ENCODE peak calls at places on chromosomes 2 and 18, in nine cellular contexts. F, E, N, K, U, Z, W, L and R are unnamed samples.

GRCh38 chr2:75466708-75467311 is 93.9 kb downstream of the EVA1A start:
- DNase-seq in L (peak; percentile 59), N (no peak), W (peak; percentile 43), K (peak; percentile 18), U (peak; percentile 32), E (peak; percentile 34), F (peak; percentile 40), Z (peak; percentile 30), R (no peak)

GRCh38 chr2:17672583-17673317 is 80.9 kb downstream of the SMC6 start:
- DNase-seq in W (peak; percentile 82), K (peak; percentile 45), E (no peak), F (peak; percentile 68), U (no peak), L (peak; percentile 84), N (peak; percentile 81), Z (no peak), R (no peak)

GRCh38 chr2:219406861-219407230 is 11.3 kb upstream of the DES start:
- DNase-seq in E (no peak), W (peak; percentile 94), N (peak; percentile 71), L (peak; percentile 90), K (peak; percentile 93), Z (no peak), F (peak; percentile 71), U (no peak), R (no peak)

GRCh38 chr2:183532514-183532913 is 408.3 kb downstream of the NUP35 start:
- DNase-seq in U (no peak), F (no peak), Z (no peak), N (peak; percentile 77), K (no peak), E (no peak), W (peak; percentile 5), L (no peak), R (no peak)

GRCh38 chr2:232522014-232522854 is 2.0 kb downstream of the PRSS56 start:
- DNase-seq in U (peak; percentile 57), N (no peak), K (no peak), L (peak; percentile 26), Z (no peak), W (peak; percentile 7), F (peak; percentile 14), E (peak; percentile 71), R (peak; percentile 71)

GRCh38 chr2:179261161-179261825 is 3.3 kb downstream of the SESTD1 start:
- DNase-seq in N (no peak), W (no peak), K (no peak), Z (no peak), L (no peak), U (no peak), F (no peak), E (no peak), R (no peak)

GRCh38 chr2:46339676-46340459 is 42.7 kb downstream of the EPAS1 start:
- DNase-seq in W (peak; percentile 75), Z (no peak), L (peak; percentile 78), N (no peak), K (no peak), U (no peak), E (no peak), F (peak; percentile 97), R (no peak)

GRCh38 chr2:120344214-120344990 is 1.5 kb upstream of the INHBB start:
- DNase-seq in W (no peak), L (no peak), Z (no peak), F (no peak), E (peak; percentile 49), K (no peak), U (no peak), N (no peak), R (no peak)

GRCh38 chr18:30988440-30988839 is 54.1 kb downstream of the DSC3 start:
- DNase-seq in F (no peak), W (no peak), K (no peak), L (no peak), Z (no peak), U (no peak), E (no peak), N (peak; percentile 67), R (no peak)

GRCh38 chr2:8009010-8009597 is 672.8 kb upstream of the ID2 start:
- DNase-seq in F (no peak), L (peak; percentile 38), W (peak; percentile 42), N (no peak), E (no peak), Z (no peak), K (no peak), U (no peak), R (no peak)

GRCh38 chr2:181177376-181177775 is 197.0 kb downstream of the UBE2E3 start:
- DNase-seq in L (peak; percentile 7), K (no peak), F (peak; percentile 37), E (no peak), N (no peak), Z (no peak), U (no peak), W (no peak), R (no peak)

GRCh38 chr2:181174880-181175590 is 194.6 kb downstream of the UBE2E3 start:
- DNase-seq in W (peak; percentile 31), K (no peak), N (peak; percentile 4), U (no peak), Z (no peak), L (peak; percentile 25), F (peak; percentile 89), E (no peak), R (no peak)

GRCh38 chr2:181178130-181178529 is 197.7 kb downstream of the UBE2E3 start:
- DNase-seq in Z (no peak), N (no peak), W (no peak), F (no peak), U (no peak), E (no peak), L (no peak), K (no peak), R (no peak)

GRCh38 chr2:181176540-181176939 is 196.1 kb downstream of the UBE2E3 start:
- DNase-seq in N (peak; percentile 30), W (no peak), Z (no peak), U (no peak), L (peak; percentile 9), E (no peak), F (peak; percentile 35), K (no peak), R (no peak)

GRCh38 chr2:181178823-181179412 is 198.5 kb downstream of the UBE2E3 start:
- DNase-seq in Z (no peak), U (no peak), K (no peak), N (no peak), W (no peak), F (no peak), E (no peak), L (peak; percentile 7), R (no peak)
- TF ChIP-seq CTCF in Z (peak; percentile 46), U (peak; percentile 31), K (no peak), N (peak; percentile 47), W (peak; percentile 53), F (peak; percentile 42), E (no peak), L (peak; percentile 45), R (peak; percentile 56)

DNA sequence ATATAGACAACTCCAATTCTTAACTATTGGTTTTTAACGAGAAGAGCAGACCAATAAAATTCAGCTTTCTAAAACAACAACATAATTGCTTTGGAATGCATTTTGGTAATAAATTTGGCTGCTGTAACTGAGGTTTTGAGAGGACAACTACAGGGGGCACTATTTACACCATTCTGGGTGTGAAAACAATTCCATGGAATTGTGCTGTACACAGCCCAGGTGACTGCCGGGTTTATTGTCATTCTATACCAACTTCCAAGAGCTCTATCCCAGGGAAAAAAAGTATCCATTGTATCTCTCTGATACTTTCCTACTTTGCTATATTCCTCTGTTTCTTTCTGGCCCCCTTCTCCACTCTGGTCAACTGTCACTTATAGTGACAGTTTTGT is 38.4 kb downstream of the IRS1 start:
- DNase-seq in E (no peak), K (no peak), Z (no peak), L (no peak), U (no peak), W (no peak), N (no peak), F (no peak), R (no peak)
- TF ChIP-seq CTCF in E (no peak), K (no peak), Z (no peak), L (no peak), U (no peak), W (peak; percentile 13), N (no peak), F (peak; percentile 8), R (no peak)

DNA sequence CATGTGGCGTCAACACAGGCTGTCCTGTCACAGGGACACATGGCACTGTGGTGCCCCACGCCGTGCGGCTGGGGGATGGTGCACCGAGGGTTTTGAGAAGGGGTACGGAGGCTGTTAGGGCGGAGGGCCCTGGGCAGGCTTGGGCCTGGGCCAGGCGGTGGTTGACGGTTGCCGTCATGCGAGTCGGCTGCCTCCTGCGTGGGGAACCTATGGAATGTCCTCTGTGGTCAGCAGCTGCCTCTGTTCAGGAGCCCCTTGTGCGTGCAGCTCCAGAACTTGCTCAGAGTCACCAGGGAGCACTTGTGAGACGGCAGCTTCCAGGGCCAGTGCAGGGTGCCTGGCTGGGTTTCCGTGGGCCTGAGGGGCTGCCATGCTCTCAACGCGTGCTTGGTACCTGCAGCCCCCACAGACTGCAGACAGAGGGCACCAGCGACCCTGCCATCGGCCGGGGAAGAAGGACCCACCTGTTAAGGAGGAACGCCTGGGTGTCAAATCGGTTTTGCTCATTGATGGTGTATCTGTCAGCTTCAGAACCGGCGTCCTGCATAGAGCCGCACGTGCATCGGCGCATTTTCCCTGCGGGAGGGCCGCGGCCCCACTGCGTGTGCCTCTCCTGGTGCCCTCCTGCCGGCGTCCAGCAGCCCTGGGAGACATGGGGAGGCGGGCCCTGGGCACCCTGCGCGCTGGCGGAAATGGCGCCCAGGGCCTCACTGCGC is 10.0 kb upstream of the D2HGDH start:
- DNase-seq in L (no peak), U (no peak), E (peak; percentile 34), K (no peak), N (no peak), F (no peak), W (no peak), Z (no peak), R (no peak)
- TF ChIP-seq CTCF in L (peak; percentile 29), U (no peak), E (no peak), K (no peak), N (peak; percentile 48), F (peak; percentile 26), W (peak; percentile 16), Z (no peak), R (peak; percentile 20)

GRCh38 chr18:33020877-33021276 is 248.1 kb upstream of the KLHL14 start:
- DNase-seq in W (peak; percentile 1), F (no peak), L (no peak), E (no peak), K (no peak), N (no peak), Z (no peak), U (no peak), R (no peak)

GRCh38 chr18:33022370-33022769 is 249.5 kb upstream of the KLHL14 start:
- DNase-seq in W (no peak), L (no peak), U (no peak), K (no peak), Z (no peak), E (no peak), F (no peak), N (no peak), R (no peak)
- TF ChIP-seq CTCF in W (peak; percentile 1), L (no peak), U (no peak), K (no peak), Z (no peak), E (no peak), F (no peak), N (no peak), R (no peak)